ENCODE peak calls at places on chromosomes 1 and 21, in six cellular contexts. One of them, this sample, is unnamed.

GRCh38 chr1:188281927-188282326 is 1453.2 kb downstream of the PLA2G4A start:
- DNase-seq in trophoblast cell: peak; percentile 28
- DNase-seq in IMR-90: peak; percentile 41
- DNase-seq in H9: no peak
- DNase-seq in neuronal stem cell: no peak
- DNase-seq in mesenchymal stem cell: peak; percentile 26
- DNase-seq in this sample: no peak

GRCh38 chr1:121546830-121547680 is 362.3 kb downstream of the SRGAP2C start:
- DNase-seq in trophoblast cell: no peak
- DNase-seq in IMR-90: no peak
- DNase-seq in H9: no peak
- DNase-seq in neuronal stem cell: no peak
- DNase-seq in mesenchymal stem cell: peak; percentile 53
- DNase-seq in this sample: no peak

GRCh38 chr21:38388219-38388618 is 110.1 kb downstream of the ERG start:
- DNase-seq in trophoblast cell: no peak
- DNase-seq in IMR-90: peak; percentile 1
- DNase-seq in H9: no peak
- DNase-seq in neuronal stem cell: no peak
- DNase-seq in mesenchymal stem cell: peak; percentile 12
- DNase-seq in this sample: no peak

GRCh38 chr1:91725961-91726704 is 159.8 kb downstream of the TGFBR3 start:
- DNase-seq in trophoblast cell: no peak
- DNase-seq in IMR-90: peak; percentile 97
- DNase-seq in H9: no peak
- DNase-seq in neuronal stem cell: no peak
- DNase-seq in mesenchymal stem cell: peak; percentile 90
- DNase-seq in this sample: no peak

GRCh38 chr21:45011911-45012660 is 62.3 kb upstream of the ADARB1 start:
- DNase-seq in trophoblast cell: peak; percentile 77
- DNase-seq in IMR-90: peak; percentile 94
- DNase-seq in H9: peak; percentile 92
- DNase-seq in neuronal stem cell: peak; percentile 78
- DNase-seq in mesenchymal stem cell: peak; percentile 93
- DNase-seq in this sample: peak; percentile 100

GRCh38 chr1:46606255-46606965 is 2.3 kb upstream of the MKNK1 start:
- DNase-seq in trophoblast cell: no peak
- DNase-seq in IMR-90: peak; percentile 25
- DNase-seq in H9: no peak
- DNase-seq in neuronal stem cell: no peak
- DNase-seq in mesenchymal stem cell: no peak
- DNase-seq in this sample: no peak

GRCh38 chr1:115496904-115497527 is 144.8 kb upstream of the VANGL1 start:
- DNase-seq in trophoblast cell: peak; percentile 79
- DNase-seq in IMR-90: peak; percentile 58
- DNase-seq in H9: no peak
- DNase-seq in neuronal stem cell: no peak
- DNase-seq in mesenchymal stem cell: peak; percentile 54
- DNase-seq in this sample: no peak

GRCh38 chr1:228697209-228698016 is 37.9 kb upstream of the RHOU start:
- DNase-seq in trophoblast cell: peak; percentile 29
- DNase-seq in IMR-90: peak; percentile 31
- DNase-seq in H9: no peak
- DNase-seq in neuronal stem cell: no peak
- DNase-seq in mesenchymal stem cell: peak; percentile 50
- DNase-seq in this sample: no peak

GRCh38 chr1:63794927-63795326 is 21.1 kb downstream of the ROR1 start:
- DNase-seq in trophoblast cell: no peak
- DNase-seq in IMR-90: peak; percentile 28
- DNase-seq in H9: peak; percentile 70
- DNase-seq in neuronal stem cell: no peak
- DNase-seq in mesenchymal stem cell: no peak
- DNase-seq in this sample: peak; percentile 92

GRCh38 chr1:52164604-52165003 is 22.7 kb downstream of the ZFYVE9 start:
- DNase-seq in trophoblast cell: no peak
- DNase-seq in IMR-90: peak; percentile 51
- DNase-seq in H9: no peak
- DNase-seq in neuronal stem cell: no peak
- DNase-seq in mesenchymal stem cell: peak; percentile 15
- DNase-seq in this sample: no peak

GRCh38 chr1:176949033-176949662 is 215.4 kb downstream of the ASTN1 start:
- DNase-seq in trophoblast cell: peak; percentile 87
- DNase-seq in IMR-90: peak; percentile 24
- DNase-seq in H9: peak; percentile 92
- DNase-seq in neuronal stem cell: peak; percentile 65
- DNase-seq in mesenchymal stem cell: peak; percentile 11
- DNase-seq in this sample: peak; percentile 93

GRCh38 chr21:27206368-27206982 is 239.6 kb upstream of the ADAMTS5 start:
- DNase-seq in trophoblast cell: peak; percentile 39
- DNase-seq in IMR-90: peak; percentile 18
- DNase-seq in H9: peak; percentile 41
- DNase-seq in neuronal stem cell: no peak
- DNase-seq in mesenchymal stem cell: no peak
- DNase-seq in this sample: peak; percentile 32

GRCh38 chr1:44723064-44723463 is 7.9 kb downstream of the RNU5D-1 start:
- DNase-seq in trophoblast cell: no peak
- DNase-seq in IMR-90: no peak
- DNase-seq in H9: no peak
- DNase-seq in neuronal stem cell: no peak
- DNase-seq in mesenchymal stem cell: no peak
- DNase-seq in this sample: no peak

GRCh38 chr1:111851552-111851951 is 95.9 kb downstream of the DDX20 start:
- DNase-seq in trophoblast cell: no peak
- DNase-seq in IMR-90: no peak
- DNase-seq in H9: no peak
- DNase-seq in neuronal stem cell: no peak
- DNase-seq in mesenchymal stem cell: no peak
- DNase-seq in this sample: peak; percentile 34

GRCh38 chr1:151819951-151820623 is 11.5 kb downstream of the RORC start:
- DNase-seq in trophoblast cell: no peak
- DNase-seq in IMR-90: no peak
- DNase-seq in H9: no peak
- DNase-seq in neuronal stem cell: no peak
- DNase-seq in mesenchymal stem cell: no peak
- DNase-seq in this sample: no peak

GRCh38 chr21:38787461-38788274 is 18.1 kb upstream of the ETS2 start:
- DNase-seq in trophoblast cell: peak; percentile 97
- DNase-seq in IMR-90: peak; percentile 76
- DNase-seq in H9: peak; percentile 42
- DNase-seq in neuronal stem cell: no peak
- DNase-seq in mesenchymal stem cell: peak; percentile 86
- DNase-seq in this sample: peak; percentile 88

GRCh38 chr1:181088079-181089016 is at the start of gene IER5:
- DNase-seq in trophoblast cell: peak; percentile 98
- DNase-seq in IMR-90: peak; percentile 95
- DNase-seq in H9: peak; percentile 94
- DNase-seq in neuronal stem cell: peak; percentile 96
- DNase-seq in mesenchymal stem cell: peak; percentile 97
- DNase-seq in this sample: peak; percentile 99

GRCh38 chr1:202639500-202639899 is 70.8 kb downstream of the SYT2 start:
- DNase-seq in trophoblast cell: no peak
- DNase-seq in IMR-90: peak; percentile 97
- DNase-seq in H9: no peak
- DNase-seq in neuronal stem cell: no peak
- DNase-seq in mesenchymal stem cell: peak; percentile 86
- DNase-seq in this sample: no peak

GRCh38 chr1:179208681-179209477 is 20.6 kb downstream of the ABL2 start:
- DNase-seq in trophoblast cell: no peak
- DNase-seq in IMR-90: no peak
- DNase-seq in H9: no peak
- DNase-seq in neuronal stem cell: no peak
- DNase-seq in mesenchymal stem cell: no peak
- DNase-seq in this sample: peak; percentile 79

GRCh38 chr1:119475866-119476439 is 31.1 kb upstream of the HSD3B1 start:
- DNase-seq in trophoblast cell: peak; percentile 84
- DNase-seq in IMR-90: peak; percentile 21
- DNase-seq in H9: peak; percentile 89
- DNase-seq in neuronal stem cell: peak; percentile 37
- DNase-seq in mesenchymal stem cell: peak; percentile 27
- DNase-seq in this sample: peak; percentile 88

GRCh38 chr1:154353966-154354365 is 28.6 kb downstream of the ATP8B2 start:
- DNase-seq in trophoblast cell: no peak
- DNase-seq in IMR-90: no peak
- DNase-seq in H9: no peak
- DNase-seq in neuronal stem cell: no peak
- DNase-seq in mesenchymal stem cell: no peak
- DNase-seq in this sample: no peak

GRCh38 chr1:21614419-21615115 is 54.6 kb downstream of the RAP1GAP start:
- DNase-seq in trophoblast cell: no peak
- DNase-seq in IMR-90: no peak
- DNase-seq in H9: no peak
- DNase-seq in neuronal stem cell: no peak
- DNase-seq in mesenchymal stem cell: no peak
- DNase-seq in this sample: no peak

GRCh38 chr1:61175976-61176375 is 93.6 kb downstream of the NFIA start:
- DNase-seq in trophoblast cell: no peak
- DNase-seq in IMR-90: no peak
- DNase-seq in H9: no peak
- DNase-seq in neuronal stem cell: no peak
- DNase-seq in mesenchymal stem cell: no peak
- DNase-seq in this sample: no peak

DNA sequence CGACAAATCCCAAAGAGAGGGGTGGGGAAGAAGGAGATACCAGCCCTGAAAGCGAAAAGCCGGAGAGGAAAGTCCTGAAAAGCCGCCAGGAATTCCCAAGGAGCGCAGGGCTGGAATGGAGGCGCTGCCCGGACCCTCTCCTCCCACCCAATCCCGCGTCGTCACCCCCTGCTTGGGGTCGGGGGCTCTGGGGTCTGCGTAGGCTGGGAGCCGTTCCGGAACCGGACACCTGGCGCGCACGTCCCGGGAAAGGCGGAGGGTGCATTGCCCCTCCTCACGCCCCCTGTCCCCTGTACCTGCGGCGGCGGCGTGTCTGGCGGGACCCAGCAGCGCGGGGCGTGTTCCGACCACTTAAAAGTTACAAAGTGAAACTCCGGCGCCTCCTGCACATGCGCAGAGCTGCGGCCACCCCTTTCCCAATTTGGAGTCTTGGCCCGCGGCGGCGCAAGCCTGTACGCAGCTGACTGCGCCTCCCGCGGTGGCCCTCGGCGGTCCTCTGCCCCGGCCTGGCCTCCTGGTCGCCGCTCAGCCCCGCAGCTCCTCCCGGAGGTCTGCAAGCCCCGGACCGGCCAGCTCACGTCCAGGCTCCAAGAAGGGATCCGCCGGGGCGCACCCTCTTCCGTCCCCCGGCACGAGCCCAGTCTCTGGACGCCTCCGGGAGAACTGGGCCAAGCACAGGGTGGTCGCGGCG is at the start of gene TMEM63A:
- DNase-seq in trophoblast cell: peak; percentile 87
- DNase-seq in IMR-90: peak; percentile 76
- DNase-seq in H9: peak; percentile 91
- DNase-seq in neuronal stem cell: peak; percentile 85
- DNase-seq in mesenchymal stem cell: peak; percentile 86
- DNase-seq in this sample: peak; percentile 93
- H3K27ac ChIP-seq in trophoblast cell: peak within 1 kb of the TSS; percentile 62
- H3K27ac ChIP-seq in IMR-90: peak within 1 kb of the TSS; percentile 71
- H3K27ac ChIP-seq in H9: no peak within 1 kb of the TSS
- H3K27ac ChIP-seq in neuronal stem cell: no peak within 1 kb of the TSS
- H3K27ac ChIP-seq in mesenchymal stem cell: no peak within 1 kb of the TSS
- H3K27ac ChIP-seq in this sample: peak within 1 kb of the TSS; percentile 67

GRCh38 chr1:117008675-117009074 is 7.1 kb downstream of the CD101 start:
- DNase-seq in trophoblast cell: no peak
- DNase-seq in IMR-90: no peak
- DNase-seq in H9: no peak
- DNase-seq in neuronal stem cell: no peak
- DNase-seq in mesenchymal stem cell: no peak
- DNase-seq in this sample: no peak

GRCh38 chr1:117009132-117009531 is 7.6 kb downstream of the CD101 start:
- DNase-seq in trophoblast cell: no peak
- DNase-seq in IMR-90: no peak
- DNase-seq in H9: no peak
- DNase-seq in neuronal stem cell: no peak
- DNase-seq in mesenchymal stem cell: no peak
- DNase-seq in this sample: no peak

GRCh38 chr1:117007719-117008013 is 6.1 kb downstream of the CD101 start:
- DNase-seq in trophoblast cell: no peak
- DNase-seq in IMR-90: no peak
- DNase-seq in H9: no peak
- DNase-seq in neuronal stem cell: no peak
- DNase-seq in mesenchymal stem cell: peak; percentile 40
- DNase-seq in this sample: no peak

GRCh38 chr1:117011334-117011733 is 9.8 kb downstream of the CD101 start:
- DNase-seq in trophoblast cell: peak; percentile 90
- DNase-seq in IMR-90: no peak
- DNase-seq in H9: no peak
- DNase-seq in neuronal stem cell: no peak
- DNase-seq in mesenchymal stem cell: no peak
- DNase-seq in this sample: no peak

GRCh38 chr1:117010310-117010969 is 8.9 kb downstream of the CD101 start:
- DNase-seq in trophoblast cell: no peak
- DNase-seq in IMR-90: no peak
- DNase-seq in H9: no peak
- DNase-seq in neuronal stem cell: no peak
- DNase-seq in mesenchymal stem cell: peak; percentile 71
- DNase-seq in this sample: no peak
- H3K4me1 ChIP-seq in trophoblast cell: peaks cover 5% of the 10 kb centered on the region
- H3K4me1 ChIP-seq in IMR-90: no peaks in the 10 kb centered on the region
- H3K4me1 ChIP-seq in H9: peaks cover 7% of the 10 kb centered on the region
- H3K4me1 ChIP-seq in neuronal stem cell: no peaks in the 10 kb centered on the region
- H3K4me1 ChIP-seq in mesenchymal stem cell: peaks cover 5% of the 10 kb centered on the region
- H3K4me1 ChIP-seq in this sample: no peaks in the 10 kb centered on the region

DNA sequence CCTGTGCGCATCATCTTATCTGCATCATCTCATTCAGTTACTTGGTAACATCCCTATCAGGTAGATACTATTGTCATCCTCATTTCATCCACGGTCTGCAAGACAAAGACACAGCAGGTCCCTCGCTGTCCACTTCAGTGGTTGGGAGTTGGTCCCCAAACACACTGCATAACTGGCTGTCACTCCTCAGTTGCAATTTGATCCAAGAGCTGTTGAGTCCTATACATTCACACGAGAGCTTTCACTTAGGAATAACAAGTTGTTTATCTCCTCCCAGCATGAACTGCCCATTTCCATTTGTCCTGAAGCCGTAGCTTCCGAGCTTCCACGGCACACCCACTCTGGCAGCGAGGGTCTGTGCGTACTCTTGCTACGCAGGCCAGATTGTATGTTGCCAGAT is 472.0 kb downstream of the CAMTA1 start:
- DNase-seq in trophoblast cell: no peak
- DNase-seq in IMR-90: no peak
- DNase-seq in H9: no peak
- DNase-seq in neuronal stem cell: no peak
- DNase-seq in mesenchymal stem cell: no peak
- DNase-seq in this sample: no peak
- H2BK120ac ChIP-seq in trophoblast cell: no peak overlapping the region
- H2BK120ac ChIP-seq in IMR-90: no peak overlapping the region
- H2BK120ac ChIP-seq in H9: no peak overlapping the region
- H2BK120ac ChIP-seq in neuronal stem cell: no peak overlapping the region
- H2BK120ac ChIP-seq in mesenchymal stem cell: no peak overlapping the region
- H2BK120ac ChIP-seq in this sample: no peak overlapping the region

DNA sequence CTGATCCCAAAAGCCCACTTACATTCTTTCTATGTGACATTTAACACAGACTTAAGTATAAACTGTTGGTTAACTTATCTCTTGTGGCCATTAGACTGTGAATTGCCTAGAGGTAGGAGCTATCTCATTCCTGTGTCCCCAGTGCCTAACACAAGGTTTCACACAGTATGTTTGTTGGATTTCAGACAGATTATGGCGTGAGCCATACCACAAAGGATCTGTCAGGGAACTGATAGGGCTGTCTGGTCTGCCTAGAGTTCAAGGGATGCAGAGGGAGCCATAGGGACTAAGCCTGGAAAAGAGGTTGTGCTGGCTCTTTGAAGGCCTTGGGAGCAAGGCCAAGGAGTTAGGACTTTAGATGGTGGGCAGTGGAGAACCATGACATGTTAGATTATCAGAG is 40.0 kb downstream of the MEF2D start:
- DNase-seq in trophoblast cell: no peak
- DNase-seq in IMR-90: no peak
- DNase-seq in H9: no peak
- DNase-seq in neuronal stem cell: no peak
- DNase-seq in mesenchymal stem cell: no peak
- DNase-seq in this sample: peak; percentile 44
- H3K27ac ChIP-seq in trophoblast cell: no peak overlapping the region
- H3K27ac ChIP-seq in IMR-90: no peak overlapping the region
- H3K27ac ChIP-seq in H9: no peak overlapping the region
- H3K27ac ChIP-seq in neuronal stem cell: no peak overlapping the region
- H3K27ac ChIP-seq in mesenchymal stem cell: no peak overlapping the region
- H3K27ac ChIP-seq in this sample: no peak overlapping the region

This sample was measured in mesendoderm.